ENCODE peak calls at places on chromosomes 12 and 14, in eight cellular contexts. A is dorsolateral prefrontal cortex, F is spleen, D is heart right ventricle, X is GM06990, V is kidney epithelial cell, B is cardiac muscle cell, M is HCT116. P is an unnamed sample.

GRCh38 chr12:92226036-92226661 is 80.5 kb upstream of the BTG1 start:
- DNase-seq in M (no peak), B (no peak), D (no peak), V (no peak), A (no peak), F (no peak), X (no peak), P (no peak)

GRCh38 chr12:6761849-6762248 is 4.3 kb upstream of the PTMS start:
- DNase-seq in D (no peak), X (no peak), F (no peak), B (no peak), V (no peak), A (no peak), M (no peak), P (no peak)

GRCh38 chr12:98062464-98063245 is 452.7 kb upstream of the TMPO start:
- DNase-seq in F (no peak), B (no peak), X (no peak), M (no peak), D (no peak), V (no peak), A (no peak), P (no peak)

GRCh38 chr12:50222275-50222783 is 55.2 kb upstream of the CERS5 start:
- DNase-seq in F (no peak), V (no peak), M (peak), B (peak), A (peak), D (no peak), X (peak), P (peak)

GRCh38 chr14:79740043-79740442 is 471.3 kb downstream of the DIO2 start:
- DNase-seq in M (no peak), D (no peak), F (no peak), V (no peak), A (no peak), X (no peak), B (peak), P (no peak)

GRCh38 chr14:29098625-29099024 is 332.0 kb downstream of the FOXG1 start:
- DNase-seq in A (no peak), V (no peak), X (no peak), M (no peak), D (no peak), B (no peak), F (no peak), P (no peak)

GRCh38 chr12:46677749-46678148 is 148.0 kb downstream of the SLC38A4 start:
- DNase-seq in D (no peak), B (peak), X (no peak), M (no peak), A (no peak), F (no peak), V (no peak), P (no peak)

GRCh38 chr12:124548854-124549378 is 18.5 kb downstream of the NCOR2 start:
- DNase-seq in X (no peak), D (no peak), F (peak), V (no peak), M (no peak), A (no peak), B (no peak), P (no peak)

GRCh38 chr12:130704606-130705005 is 11.5 kb downstream of the RIMBP2 start:
- DNase-seq in A (no peak), F (no peak), D (no peak), V (no peak), B (no peak), X (no peak), M (no peak), P (no peak)

GRCh38 chr12:130958557-130959140 is 4.9 kb downstream of the ADGRD1 start:
- DNase-seq in M (no peak), B (no peak), X (no peak), D (no peak), F (no peak), A (no peak), V (no peak), P (no peak)

GRCh38 chr14:49895480-49895879 is 2.6 kb downstream of the ARF6 start:
- DNase-seq in M (no peak), X (no peak), A (no peak), F (no peak), V (no peak), B (no peak), D (no peak), P (no peak)

GRCh38 chr14:93941293-93941910 is 14.3 kb downstream of the FAM181A start:
- DNase-seq in D (no peak), B (no peak), F (peak), A (no peak), V (peak), M (no peak), X (no peak), P (no peak)

DNA sequence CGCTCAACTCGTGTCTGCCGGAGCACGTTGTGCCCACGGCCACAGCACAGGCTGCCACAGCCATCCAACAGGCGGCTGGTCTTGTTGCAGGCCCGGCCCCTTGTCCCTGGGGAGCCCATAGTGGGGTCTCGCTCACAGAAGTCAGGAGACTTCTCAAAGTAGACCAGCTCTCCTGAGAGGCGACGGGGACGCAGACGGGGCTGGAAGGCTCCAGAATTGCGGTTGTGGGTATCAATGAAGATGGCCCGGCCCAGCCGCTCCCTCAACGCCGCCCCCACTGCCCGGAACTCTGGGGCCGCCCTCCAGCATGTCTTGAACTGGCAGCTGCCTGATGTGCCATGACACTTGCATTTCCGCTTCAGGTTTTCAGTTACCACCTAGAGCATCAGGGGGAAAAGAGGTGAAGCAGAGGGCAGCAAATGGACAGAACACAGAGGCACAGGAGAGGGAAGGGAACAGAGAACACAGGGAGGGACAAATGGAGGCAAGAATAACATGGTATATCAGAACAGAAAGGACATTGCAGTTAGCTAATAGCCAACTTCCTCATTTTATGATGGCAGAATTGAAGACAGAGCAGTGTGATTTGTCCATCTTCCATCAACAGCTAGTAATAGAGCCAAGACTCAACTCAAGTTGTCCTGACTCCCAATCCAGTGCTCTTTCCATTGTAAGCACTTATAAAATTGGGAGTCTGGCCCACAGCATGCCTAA is 5.2 kb downstream of the WNT10B start:
- DNase-seq in F (no peak), B (no peak), A (no peak), X (peak), M (no peak), V (no peak), D (no peak), P (no peak)
- H3K4me3 ChIP-seq in F (no peak), B (no peak), A (no peak), X (no peak), M (no peak), V (no peak), D (no peak), P (no peak)

DNA sequence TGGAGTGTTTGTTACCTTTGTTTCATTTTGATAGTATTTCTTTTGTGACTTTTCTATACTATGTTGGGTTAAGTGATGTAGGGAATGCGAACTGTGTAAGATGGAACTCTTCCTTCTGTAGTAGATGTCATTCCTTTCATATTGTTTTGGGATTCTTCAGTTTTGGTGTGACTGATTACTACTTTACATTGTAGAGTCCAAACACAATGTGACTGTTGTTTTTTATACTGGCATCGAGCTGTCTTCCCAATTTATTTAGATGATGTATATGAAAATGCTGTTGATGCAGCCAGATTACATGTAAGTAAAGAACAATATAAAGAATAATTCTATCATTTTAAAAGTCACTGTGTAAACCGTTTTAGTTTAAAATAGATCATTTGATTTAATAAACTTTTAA is 34.7 kb downstream of the WASHC4 start:
- DNase-seq in V (no peak), F (no peak), B (no peak), A (no peak), D (no peak), X (no peak), M (no peak), P (no peak)
- TF ChIP-seq CTCF in V (no peak), F (no peak), B (no peak), A (no peak), D (no peak), X (no peak), M (no peak), P (no peak)

GRCh38 chr14:104801284-104802119 is 601 bp downstream of the ZBTB42 start:
- DNase-seq in D (no peak), V (no peak), B (no peak), F (no peak), X (no peak), M (no peak), A (no peak), P (no peak)

GRCh38 chr14:104802120-104802912 is 1.4 kb downstream of the ZBTB42 start:
- DNase-seq in F (no peak), D (no peak), M (no peak), B (no peak), A (no peak), V (no peak), X (no peak), P (no peak)

GRCh38 chr14:104799239-104799599 is 1.7 kb upstream of the ZBTB42 start:
- DNase-seq in D (no peak), F (no peak), A (no peak), M (no peak), V (no peak), B (no peak), X (no peak), P (no peak)

GRCh38 chr14:104799657-104800599 is 973 bp upstream of the ZBTB42 start:
- DNase-seq in M (no peak), B (peak), V (no peak), D (peak), A (no peak), F (peak), X (peak), P (peak)

DNA sequence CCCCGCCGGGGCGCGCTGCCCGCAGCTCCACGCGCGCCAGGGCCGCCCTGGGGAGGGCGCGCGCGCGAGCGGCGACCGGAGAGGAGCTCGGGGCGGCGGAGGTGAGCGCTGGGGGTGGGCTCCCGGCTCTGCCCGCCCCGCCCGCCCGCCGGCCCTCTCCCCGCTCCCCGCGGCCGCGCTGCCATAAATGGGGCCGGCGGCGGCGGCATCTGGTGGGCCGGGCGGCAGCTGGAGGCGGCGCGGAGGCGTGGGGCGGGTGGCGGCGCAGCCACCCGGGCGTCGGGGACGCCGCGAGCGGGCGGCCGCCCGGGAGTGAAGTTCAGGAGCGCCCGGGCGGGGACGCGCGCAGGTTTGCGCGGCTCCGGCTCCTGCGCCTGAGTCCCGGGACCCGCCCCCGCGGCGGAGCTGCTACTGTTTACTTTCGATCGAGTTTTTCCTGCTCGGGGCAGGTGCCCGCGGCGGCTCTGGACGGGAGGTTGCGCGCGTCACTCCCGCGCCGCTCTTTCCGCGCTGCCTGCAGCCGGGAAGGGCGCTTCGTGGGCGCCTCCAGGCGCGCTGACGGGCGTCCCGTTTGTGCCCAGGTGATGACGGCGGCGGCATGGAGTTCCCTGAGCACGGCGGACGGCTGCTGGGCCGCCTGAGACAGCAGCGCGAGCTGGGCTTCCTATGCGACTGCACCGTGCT is at the start of gene ZBTB42:
- DNase-seq in A (no peak), B (peak), V (no peak), D (no peak), F (peak), M (no peak), X (peak), P (peak)
- H3K4me3 ChIP-seq in A (peak), B (peak), V (peak), D (peak), F (peak), M (peak), X (peak), P (peak)

GRCh38 chr12:15205341-15206010 is 15.7 kb downstream of the RERG start:
- DNase-seq in X (no peak), F (no peak), M (no peak), V (no peak), D (no peak), A (no peak), B (no peak), P (no peak)
- TF ChIP-seq CTCF in X (no peak), F (no peak), M (no peak), V (no peak), D (no peak), A (no peak), B (no peak), P (no peak)

DNA sequence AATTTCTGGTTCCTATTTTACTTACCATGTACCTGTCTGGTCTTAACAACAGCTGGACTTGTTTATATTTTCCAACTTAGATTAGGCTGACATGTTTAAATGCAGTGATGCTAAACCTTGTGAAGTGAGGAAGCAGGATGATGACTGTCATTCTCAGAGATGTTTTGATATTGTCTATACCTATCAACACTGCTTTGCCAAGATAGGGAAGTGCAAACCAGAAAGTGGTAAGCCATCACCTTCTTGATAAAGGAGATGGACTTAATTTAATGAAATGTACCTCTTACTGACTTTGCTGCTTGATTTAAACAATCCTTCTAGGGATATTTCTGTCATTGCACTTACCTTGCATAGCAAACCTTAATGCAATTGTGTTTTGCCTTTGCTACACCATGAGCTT is 2.2 kb downstream of the BICD1 start:
- DNase-seq in M (no peak), B (no peak), X (no peak), D (no peak), A (no peak), F (no peak), V (no peak), P (peak)
- H3K4me3 ChIP-seq in M (peak), B (peak), X (peak), D (peak), A (peak), F (peak), V (peak), P (peak)

GRCh38 chr14:76113691-76114090 is 38.0 kb upstream of the GPATCH2L start:
- DNase-seq in D (no peak), F (no peak), V (no peak), X (no peak), M (no peak), B (no peak), A (no peak), P (no peak)

GRCh38 chr14:76112889-76113611 is 38.7 kb upstream of the GPATCH2L start:
- DNase-seq in M (no peak), D (no peak), V (no peak), F (no peak), A (no peak), B (no peak), X (no peak), P (no peak)

GRCh38 chr14:76117789-76118188 is 33.9 kb upstream of the GPATCH2L start:
- DNase-seq in F (no peak), V (no peak), D (no peak), B (no peak), M (no peak), X (no peak), A (no peak), P (no peak)

GRCh38 chr14:76118594-76118993 is 33.1 kb upstream of the GPATCH2L start:
- DNase-seq in A (no peak), X (no peak), F (no peak), M (no peak), V (no peak), B (no peak), D (no peak), P (no peak)

GRCh38 chr14:76115010-76115422 is 36.7 kb upstream of the GPATCH2L start:
- DNase-seq in A (no peak), D (no peak), F (no peak), M (no peak), B (no peak), X (no peak), V (no peak), P (no peak)
- TF ChIP-seq CTCF in A (no peak), D (no peak), F (no peak), M (no peak), B (no peak), X (peak), V (no peak), P (no peak)

GRCh38 chr14:99259327-99259726 is 12.7 kb downstream of the BCL11B start:
- DNase-seq in D (no peak), X (no peak), A (no peak), B (no peak), V (no peak), M (no peak), F (no peak), P (no peak)

GRCh38 chr14:99260116-99260515 is 11.9 kb downstream of the BCL11B start:
- DNase-seq in B (no peak), D (no peak), X (no peak), F (no peak), V (no peak), M (no peak), A (no peak), P (no peak)

GRCh38 chr14:99257673-99258221 is 14.2 kb downstream of the BCL11B start:
- DNase-seq in B (no peak), A (no peak), V (no peak), D (no peak), F (peak), X (no peak), M (no peak), P (no peak)

GRCh38 chr14:99258341-99258781 is 13.6 kb downstream of the BCL11B start:
- DNase-seq in X (no peak), F (no peak), M (no peak), A (no peak), B (no peak), D (no peak), V (no peak), P (no peak)

GRCh38 chr14:99258884-99259283 is 13.1 kb downstream of the BCL11B start:
- DNase-seq in A (no peak), V (no peak), M (no peak), B (no peak), X (no peak), F (no peak), D (no peak), P (no peak)
- H3K4me3 ChIP-seq in A (no peak), V (no peak), M (no peak), B (no peak), X (no peak), F (no peak), D (peak), P (no peak)

GRCh38 chr12:51517316-51517715 is 73.7 kb upstream of the SCN8A start:
- DNase-seq in V (no peak), M (no peak), D (no peak), B (no peak), X (no peak), A (no peak), F (no peak), P (no peak)

GRCh38 chr12:51520576-51521325 is 70.3 kb upstream of the SCN8A start:
- DNase-seq in X (no peak), M (no peak), A (peak), D (no peak), V (no peak), B (no peak), F (no peak), P (no peak)

GRCh38 chr12:51521554-51522276 is 69.3 kb upstream of the SCN8A start:
- DNase-seq in A (no peak), F (no peak), M (no peak), V (no peak), B (no peak), D (no peak), X (no peak), P (no peak)

GRCh38 chr12:51519755-51520154 is 71.3 kb upstream of the SCN8A start:
- DNase-seq in A (no peak), B (no peak), D (no peak), X (no peak), F (no peak), V (no peak), M (no peak), P (peak)

GRCh38 chr12:51517800-51518199 is 73.2 kb upstream of the SCN8A start:
- DNase-seq in A (no peak), X (no peak), M (no peak), F (no peak), B (no peak), D (no peak), V (no peak), P (no peak)
- TF ChIP-seq CTCF in A (no peak), X (peak), M (no peak), F (no peak), B (no peak), D (no peak), V (no peak), P (no peak)

P was measured in GM12865.